ENCODE peak calls at places on chromosomes 2 and 18, in eight cellular contexts. I is transverse colon, V is NCI-H82, A is NCI-H446 treated with DMSO at 0.1 percent for 48 hours, C is T-cell, D is AG08396, O is LoVo, F is ovary. K is an unnamed sample.

GRCh38 chr18:77749189-77749588 is 499.5 kb downstream of the GALR1 start:
- DNase-seq in F (no peak), A (no peak), D (no peak), I (no peak), O (no peak), V (peak; percentile 39), C (no peak), K (peak; percentile 43)

GRCh38 chr2:72116081-72116533 is 31.6 kb downstream of the CYP26B1 start:
- DNase-seq in I (no peak), C (no peak), O (no peak), D (no peak), A (no peak), F (no peak), V (no peak), K (peak; percentile 76)

GRCh38 chr2:1538663-1539062 is 125.4 kb downstream of the TPO start:
- DNase-seq in D (peak; percentile 51), I (no peak), C (no peak), F (no peak), O (no peak), V (peak; percentile 30), A (no peak), K (peak; percentile 71)

GRCh38 chr2:72993147-72993546 is 75.8 kb downstream of the EMX1 start:
- DNase-seq in D (peak; percentile 77), V (peak; percentile 81), A (no peak), F (no peak), O (peak; percentile 20), I (no peak), C (no peak), K (peak; percentile 80)

GRCh38 chr2:61177727-61178549 is 15.9 kb downstream of the C2orf74 start:
- DNase-seq in O (no peak), V (peak; percentile 32), I (peak; percentile 35), A (no peak), D (no peak), F (peak; percentile 68), C (peak; percentile 24), K (peak; percentile 53)

GRCh38 chr2:157246212-157247067 is 11.1 kb upstream of the GALNT5 start:
- DNase-seq in C (no peak), F (no peak), D (peak; percentile 54), O (peak; percentile 86), A (no peak), V (no peak), I (no peak), K (peak; percentile 31)

GRCh38 chr2:128638741-128639477 is 320.2 kb upstream of the HS6ST1 start:
- DNase-seq in F (no peak), I (no peak), D (no peak), V (no peak), O (no peak), C (no peak), A (peak; percentile 4), K (peak; percentile 97)

GRCh38 chr18:12860530-12860929 is 23.5 kb downstream of the PTPN2 start:
- DNase-seq in V (no peak), F (no peak), D (no peak), A (no peak), I (no peak), O (no peak), C (no peak), K (no peak)

GRCh38 chr2:75100011-75100680 is 99.2 kb downstream of the TACR1 start:
- DNase-seq in A (peak; percentile 30), O (no peak), F (no peak), V (no peak), C (no peak), I (no peak), D (peak; percentile 61), K (no peak)

GRCh38 chr2:205543937-205544702 is 138.2 kb upstream of the NRP2 start:
- DNase-seq in C (no peak), I (no peak), O (no peak), V (no peak), A (peak; percentile 21), D (no peak), F (no peak), K (no peak)

GRCh38 chr18:26205318-26205717 is 20.9 kb upstream of the TAF4B start:
- DNase-seq in D (no peak), O (no peak), V (no peak), F (no peak), A (no peak), I (no peak), C (no peak), K (no peak)